ENCODE peak calls at places on chromosomes 1 and 21, in nine cellular contexts. Y is stimulated activated CD4-positive, alpha-beta T cell treated with anti-CD3 and anti-CD28 coated beads, Interleukin-4, amount 100 ng/mL, for 4 hours; E is epithelial cell of esophagus; W is ovary; U is activated CD4-positive, CD25-positive, alpha-beta regulatory T cell treated with anti-CD3 and anti-CD28 coated beads, Interleukin-2, amount 50 U/mL, for 72 hours; Z is EL; D is HFF-Myc; R is NCI-H2081; N is heart left ventricle. V is an unnamed sample.

GRCh38 chr21:44416193-44416592 is 39.1 kb upstream of the LRRC3 start:
- DNase-seq in U (peak; percentile 13), E (no peak), D (no peak), N (peak; percentile 34), R (no peak), Y (no peak), W (no peak), Z (no peak), V (no peak)

GRCh38 chr1:51328279-51328678 is 2.1 kb downstream of the TTC39A start:
- DNase-seq in D (no peak), Y (no peak), Z (peak; percentile 45), E (no peak), U (no peak), W (no peak), R (no peak), N (no peak), V (no peak)

GRCh38 chr21:15079276-15079675 is 14.5 kb upstream of the NRIP1 start:
- DNase-seq in E (no peak), N (no peak), U (no peak), W (no peak), D (no peak), Y (no peak), Z (no peak), R (no peak), V (no peak)

GRCh38 chr21:17492415-17493168 is 20.3 kb upstream of the CXADR start:
- DNase-seq in R (no peak), Y (no peak), Z (no peak), W (no peak), D (no peak), U (no peak), N (no peak), E (peak; percentile 72), V (no peak)

GRCh38 chr1:228366062-228366850 is 40.4 kb downstream of the TRIM11 start:
- DNase-seq in E (no peak), N (peak; percentile 49), U (no peak), R (no peak), Y (no peak), Z (no peak), W (peak; percentile 19), D (no peak), V (no peak)

GRCh38 chr1:118335372-118335771 is 150.3 kb upstream of the SPAG17 start:
- DNase-seq in N (no peak), E (peak; percentile 84), Y (no peak), U (no peak), D (peak; percentile 50), Z (peak; percentile 82), W (no peak), R (no peak), V (no peak)

GRCh38 chr1:8423134-8423701 is 105.3 kb downstream of the SLC45A1 start:
- DNase-seq in D (no peak), Y (peak; percentile 31), U (peak; percentile 57), E (no peak), Z (peak; percentile 35), W (peak; percentile 50), N (peak; percentile 74), R (no peak), V (no peak)

GRCh38 chr1:208172389-208173140 is 71.6 kb downstream of the PLXNA2 start:
- DNase-seq in U (no peak), E (peak; percentile 50), N (no peak), Y (no peak), R (no peak), Z (peak; percentile 65), W (no peak), D (no peak), V (no peak)

GRCh38 chr1:41041866-41042265 is 20.3 kb upstream of the SLFNL1 start:
- DNase-seq in U (no peak), Z (no peak), E (no peak), R (no peak), D (no peak), Y (no peak), N (no peak), W (no peak), V (no peak)

GRCh38 chr21:34913786-34914185 is 135.3 kb downstream of the RUNX1 start:
- DNase-seq in D (no peak), E (no peak), W (no peak), Y (no peak), Z (no peak), N (no peak), U (no peak), R (no peak), V (no peak)

GRCh38 chr1:115507916-115508315 is 133.9 kb upstream of the VANGL1 start:
- DNase-seq in R (no peak), N (no peak), Y (no peak), D (no peak), U (no peak), Z (no peak), E (no peak), W (no peak), V (no peak)

GRCh38 chr1:37540036-37540785 is 13.9 kb downstream of the SNIP1 start:
- DNase-seq in D (no peak), E (no peak), N (no peak), Z (no peak), R (no peak), W (no peak), U (no peak), Y (no peak), V (no peak)

GRCh38 chr21:32726742-32727477 is 903 bp downstream of the SYNJ1 start:
- DNase-seq in Y (no peak), Z (peak; percentile 47), N (no peak), R (no peak), E (peak; percentile 30), U (no peak), D (no peak), W (no peak), V (no peak)

GRCh38 chr21:35932232-35932911 is 128.0 kb downstream of the SETD4 start:
- DNase-seq in N (peak; percentile 70), E (peak; percentile 86), W (peak; percentile 27), Z (peak; percentile 92), U (no peak), D (peak; percentile 96), R (no peak), Y (no peak), V (no peak)

GRCh38 chr1:5705751-5706150 is 286.5 kb downstream of the NPHP4 start:
- DNase-seq in N (no peak), U (no peak), W (no peak), E (no peak), R (no peak), D (no peak), Y (no peak), Z (no peak), V (no peak)

GRCh38 chr1:97120821-97121220 is 399.2 kb downstream of the PTBP2 start:
- DNase-seq in Z (no peak), N (no peak), Y (no peak), U (no peak), D (no peak), W (no peak), E (no peak), R (no peak), V (no peak)